ENCODE peak calls at places on chromosomes 11 and 22, in ten cellular contexts. One of them, this sample, is unnamed.

GRCh38 chr11:115226556-115226955 is 277.7 kb downstream of the CADM1 start:
- DNase-seq in Peyer's patch: no peak
- DNase-seq in tibial nerve: no peak
- DNase-seq in heart left ventricle: no peak
- DNase-seq in transverse colon: no peak
- DNase-seq in spleen: no peak
- DNase-seq in sigmoid colon: no peak
- DNase-seq in ovary: no peak
- DNase-seq in right lobe of liver: no peak
- DNase-seq in HCT116: no peak
- DNase-seq in this sample: no peak

GRCh38 chr11:45158210-45158644 is 11.8 kb downstream of the PRDM11 start:
- DNase-seq in sigmoid colon: peak; percentile 72
- DNase-seq in heart left ventricle: peak; percentile 73
- DNase-seq in right lobe of liver: no peak
- DNase-seq in HCT116: no peak
- DNase-seq in tibial nerve: no peak
- DNase-seq in Peyer's patch: no peak
- DNase-seq in transverse colon: peak; percentile 44
- DNase-seq in ovary: peak; percentile 78
- DNase-seq in spleen: peak; percentile 70
- DNase-seq in this sample: peak; percentile 58

GRCh38 chr11:21465203-21465602 is 727.7 kb upstream of the ANO5 start:
- DNase-seq in spleen: no peak
- DNase-seq in Peyer's patch: no peak
- DNase-seq in transverse colon: no peak
- DNase-seq in tibial nerve: no peak
- DNase-seq in sigmoid colon: no peak
- DNase-seq in ovary: no peak
- DNase-seq in HCT116: no peak
- DNase-seq in heart left ventricle: no peak
- DNase-seq in right lobe of liver: no peak
- DNase-seq in this sample: no peak

GRCh38 chr11:118653684-118654390 is 25.6 kb downstream of the TREH start:
- DNase-seq in heart left ventricle: no peak
- DNase-seq in ovary: no peak
- DNase-seq in spleen: peak; percentile 54
- DNase-seq in HCT116: no peak
- DNase-seq in right lobe of liver: no peak
- DNase-seq in Peyer's patch: no peak
- DNase-seq in transverse colon: no peak
- DNase-seq in sigmoid colon: no peak
- DNase-seq in tibial nerve: no peak
- DNase-seq in this sample: no peak

GRCh38 chr22:44665115-44665514 is 36.9 kb upstream of the PRR5 start:
- DNase-seq in Peyer's patch: no peak
- DNase-seq in ovary: no peak
- DNase-seq in transverse colon: peak; percentile 32
- DNase-seq in sigmoid colon: peak; percentile 80
- DNase-seq in HCT116: no peak
- DNase-seq in right lobe of liver: no peak
- DNase-seq in heart left ventricle: peak; percentile 74
- DNase-seq in spleen: no peak
- DNase-seq in tibial nerve: no peak
- DNase-seq in this sample: no peak

GRCh38 chr11:122852071-122852831 is 14.0 kb downstream of the CRTAM start:
- DNase-seq in sigmoid colon: no peak
- DNase-seq in heart left ventricle: no peak
- DNase-seq in Peyer's patch: no peak
- DNase-seq in ovary: no peak
- DNase-seq in HCT116: no peak
- DNase-seq in right lobe of liver: no peak
- DNase-seq in transverse colon: no peak
- DNase-seq in spleen: no peak
- DNase-seq in tibial nerve: no peak
- DNase-seq in this sample: no peak

GRCh38 chr11:291281-292210 is 2.6 kb downstream of the PGGHG start:
- DNase-seq in transverse colon: peak; percentile 8
- DNase-seq in sigmoid colon: peak; percentile 64
- DNase-seq in HCT116: no peak
- DNase-seq in heart left ventricle: peak; percentile 14
- DNase-seq in Peyer's patch: peak; percentile 47
- DNase-seq in right lobe of liver: peak; percentile 54
- DNase-seq in tibial nerve: no peak
- DNase-seq in ovary: peak; percentile 37
- DNase-seq in spleen: peak; percentile 76
- DNase-seq in this sample: no peak

GRCh38 chr11:82986491-82986890 is 85.0 kb downstream of the DDIAS start:
- DNase-seq in spleen: no peak
- DNase-seq in right lobe of liver: no peak
- DNase-seq in Peyer's patch: no peak
- DNase-seq in HCT116: no peak
- DNase-seq in ovary: no peak
- DNase-seq in tibial nerve: no peak
- DNase-seq in transverse colon: no peak
- DNase-seq in sigmoid colon: no peak
- DNase-seq in heart left ventricle: no peak
- DNase-seq in this sample: no peak

GRCh38 chr11:63942803-63943202 is 4.0 kb downstream of the NAA40 start:
- DNase-seq in sigmoid colon: no peak
- DNase-seq in heart left ventricle: no peak
- DNase-seq in HCT116: no peak
- DNase-seq in spleen: no peak
- DNase-seq in right lobe of liver: no peak
- DNase-seq in ovary: no peak
- DNase-seq in tibial nerve: no peak
- DNase-seq in transverse colon: no peak
- DNase-seq in Peyer's patch: peak; percentile 68
- DNase-seq in this sample: no peak

GRCh38 chr11:106642331-106642730 is 375.9 kb downstream of the GUCY1A2 start:
- DNase-seq in right lobe of liver: no peak
- DNase-seq in transverse colon: no peak
- DNase-seq in Peyer's patch: no peak
- DNase-seq in spleen: no peak
- DNase-seq in sigmoid colon: no peak
- DNase-seq in heart left ventricle: no peak
- DNase-seq in tibial nerve: no peak
- DNase-seq in ovary: no peak
- DNase-seq in HCT116: no peak
- DNase-seq in this sample: no peak

GRCh38 chr11:2776351-2777061 is 76.7 kb upstream of the KCNQ1OT1 start:
- DNase-seq in heart left ventricle: peak; percentile 20
- DNase-seq in Peyer's patch: peak; percentile 42
- DNase-seq in sigmoid colon: peak; percentile 53
- DNase-seq in transverse colon: no peak
- DNase-seq in right lobe of liver: peak; percentile 49
- DNase-seq in ovary: peak; percentile 38
- DNase-seq in HCT116: no peak
- DNase-seq in spleen: peak; percentile 61
- DNase-seq in tibial nerve: peak; percentile 10
- DNase-seq in this sample: peak; percentile 16

GRCh38 chr11:2779499-2779980 is 79.7 kb upstream of the KCNQ1OT1 start:
- DNase-seq in HCT116: no peak
- DNase-seq in heart left ventricle: no peak
- DNase-seq in ovary: peak; percentile 50
- DNase-seq in right lobe of liver: no peak
- DNase-seq in sigmoid colon: no peak
- DNase-seq in transverse colon: no peak
- DNase-seq in spleen: no peak
- DNase-seq in Peyer's patch: no peak
- DNase-seq in tibial nerve: no peak
- DNase-seq in this sample: no peak

GRCh38 chr11:2777396-2777795 is 77.6 kb upstream of the KCNQ1OT1 start:
- DNase-seq in spleen: no peak
- DNase-seq in Peyer's patch: peak; percentile 36
- DNase-seq in HCT116: no peak
- DNase-seq in heart left ventricle: peak; percentile 21
- DNase-seq in sigmoid colon: peak; percentile 47
- DNase-seq in tibial nerve: peak; percentile 6
- DNase-seq in right lobe of liver: peak; percentile 28
- DNase-seq in ovary: peak; percentile 26
- DNase-seq in transverse colon: no peak
- DNase-seq in this sample: no peak

GRCh38 chr11:2778630-2779498 is 79.1 kb upstream of the KCNQ1OT1 start:
- DNase-seq in right lobe of liver: peak; percentile 86
- DNase-seq in HCT116: no peak
- DNase-seq in Peyer's patch: peak; percentile 88
- DNase-seq in spleen: peak; percentile 86
- DNase-seq in heart left ventricle: peak; percentile 88
- DNase-seq in sigmoid colon: peak; percentile 93
- DNase-seq in transverse colon: peak; percentile 86
- DNase-seq in tibial nerve: peak; percentile 45
- DNase-seq in ovary: peak; percentile 89
- DNase-seq in this sample: peak; percentile 77

GRCh38 chr11:2777871-2778629 is 78.3 kb upstream of the KCNQ1OT1 start:
- DNase-seq in Peyer's patch: peak; percentile 46
- DNase-seq in ovary: peak; percentile 58
- DNase-seq in spleen: peak; percentile 70
- DNase-seq in HCT116: no peak
- DNase-seq in sigmoid colon: peak; percentile 69
- DNase-seq in tibial nerve: peak; percentile 12
- DNase-seq in heart left ventricle: peak; percentile 31
- DNase-seq in transverse colon: no peak
- DNase-seq in right lobe of liver: peak; percentile 46
- DNase-seq in this sample: peak; percentile 29
- H3K27me3 ChIP-seq in Peyer's patch: no peaks in the 10 kb centered on the region
- H3K27me3 ChIP-seq in ovary: no peaks in the 10 kb centered on the region
- H3K27me3 ChIP-seq in spleen: no peaks in the 10 kb centered on the region
- H3K27me3 ChIP-seq in HCT116: no peaks in the 10 kb centered on the region
- H3K27me3 ChIP-seq in sigmoid colon: no peaks in the 10 kb centered on the region
- H3K27me3 ChIP-seq in tibial nerve: no peaks in the 10 kb centered on the region
- H3K27me3 ChIP-seq in heart left ventricle: no peaks in the 10 kb centered on the region
- H3K27me3 ChIP-seq in transverse colon: no peaks in the 10 kb centered on the region
- H3K27me3 ChIP-seq in right lobe of liver: no peaks in the 10 kb centered on the region
- H3K27me3 ChIP-seq in this sample: no peaks in the 10 kb centered on the region

GRCh38 chr22:38927033-38927789 is 30.2 kb upstream of the APOBEC3A start:
- DNase-seq in right lobe of liver: peak; percentile 75
- DNase-seq in heart left ventricle: peak; percentile 81
- DNase-seq in ovary: peak; percentile 76
- DNase-seq in spleen: peak; percentile 91
- DNase-seq in Peyer's patch: peak; percentile 85
- DNase-seq in tibial nerve: peak; percentile 49
- DNase-seq in transverse colon: peak; percentile 88
- DNase-seq in HCT116: peak; percentile 74
- DNase-seq in sigmoid colon: peak; percentile 89
- DNase-seq in this sample: peak; percentile 65

GRCh38 chr22:38923463-38924196 is 33.8 kb upstream of the APOBEC3A start:
- DNase-seq in sigmoid colon: peak; percentile 93
- DNase-seq in tibial nerve: peak; percentile 65
- DNase-seq in HCT116: peak; percentile 91
- DNase-seq in right lobe of liver: no peak
- DNase-seq in Peyer's patch: peak; percentile 73
- DNase-seq in heart left ventricle: peak; percentile 89
- DNase-seq in spleen: no peak
- DNase-seq in transverse colon: peak; percentile 77
- DNase-seq in ovary: peak; percentile 83
- DNase-seq in this sample: peak; percentile 78

GRCh38 chr22:38921801-38922200 is 35.6 kb upstream of the APOBEC3A start:
- DNase-seq in HCT116: no peak
- DNase-seq in right lobe of liver: no peak
- DNase-seq in transverse colon: no peak
- DNase-seq in spleen: no peak
- DNase-seq in heart left ventricle: no peak
- DNase-seq in sigmoid colon: no peak
- DNase-seq in Peyer's patch: no peak
- DNase-seq in tibial nerve: no peak
- DNase-seq in ovary: no peak
- DNase-seq in this sample: no peak

GRCh38 chr22:38925571-38926041 is 31.8 kb upstream of the APOBEC3A start:
- DNase-seq in tibial nerve: no peak
- DNase-seq in spleen: no peak
- DNase-seq in transverse colon: no peak
- DNase-seq in HCT116: no peak
- DNase-seq in right lobe of liver: no peak
- DNase-seq in Peyer's patch: no peak
- DNase-seq in ovary: no peak
- DNase-seq in heart left ventricle: no peak
- DNase-seq in sigmoid colon: no peak
- DNase-seq in this sample: no peak

GRCh38 chr22:38924197-38924952 is 33.0 kb upstream of the APOBEC3A start:
- DNase-seq in sigmoid colon: peak; percentile 89
- DNase-seq in heart left ventricle: peak; percentile 80
- DNase-seq in tibial nerve: peak; percentile 68
- DNase-seq in transverse colon: peak; percentile 88
- DNase-seq in Peyer's patch: peak; percentile 88
- DNase-seq in spleen: no peak
- DNase-seq in HCT116: peak; percentile 80
- DNase-seq in ovary: peak; percentile 87
- DNase-seq in right lobe of liver: no peak
- DNase-seq in this sample: peak; percentile 77
- TF ChIP-seq POLR2A in sigmoid colon: no peak
- TF ChIP-seq POLR2A in heart left ventricle: no peak
- TF ChIP-seq POLR2A in tibial nerve: no peak
- TF ChIP-seq POLR2A in transverse colon: peak; percentile 33
- TF ChIP-seq POLR2A in Peyer's patch: peak; percentile 31
- TF ChIP-seq POLR2A in spleen: no peak
- TF ChIP-seq POLR2A in HCT116: no peak
- TF ChIP-seq POLR2A in ovary: no peak
- TF ChIP-seq POLR2A in right lobe of liver: no peak
- TF ChIP-seq POLR2A in this sample: no peak

GRCh38 chr22:23067691-23068090 is 2.6 kb upstream of the GNAZ start:
- DNase-seq in tibial nerve: no peak
- DNase-seq in right lobe of liver: no peak
- DNase-seq in HCT116: no peak
- DNase-seq in ovary: no peak
- DNase-seq in sigmoid colon: no peak
- DNase-seq in spleen: peak; percentile 20
- DNase-seq in heart left ventricle: no peak
- DNase-seq in transverse colon: no peak
- DNase-seq in Peyer's patch: no peak
- DNase-seq in this sample: no peak
- H3K27me3 ChIP-seq in tibial nerve: no peaks in the 10 kb centered on the region
- H3K27me3 ChIP-seq in right lobe of liver: no peaks in the 10 kb centered on the region
- H3K27me3 ChIP-seq in HCT116: no peaks in the 10 kb centered on the region
- H3K27me3 ChIP-seq in ovary: no peaks in the 10 kb centered on the region
- H3K27me3 ChIP-seq in sigmoid colon: no peaks in the 10 kb centered on the region
- H3K27me3 ChIP-seq in spleen: peaks cover 4% of the 10 kb centered on the region
- H3K27me3 ChIP-seq in heart left ventricle: no peaks in the 10 kb centered on the region
- H3K27me3 ChIP-seq in transverse colon: peaks cover 21% of the 10 kb centered on the region
- H3K27me3 ChIP-seq in Peyer's patch: no peaks in the 10 kb centered on the region
- H3K27me3 ChIP-seq in this sample: no peaks in the 10 kb centered on the region

DNA sequence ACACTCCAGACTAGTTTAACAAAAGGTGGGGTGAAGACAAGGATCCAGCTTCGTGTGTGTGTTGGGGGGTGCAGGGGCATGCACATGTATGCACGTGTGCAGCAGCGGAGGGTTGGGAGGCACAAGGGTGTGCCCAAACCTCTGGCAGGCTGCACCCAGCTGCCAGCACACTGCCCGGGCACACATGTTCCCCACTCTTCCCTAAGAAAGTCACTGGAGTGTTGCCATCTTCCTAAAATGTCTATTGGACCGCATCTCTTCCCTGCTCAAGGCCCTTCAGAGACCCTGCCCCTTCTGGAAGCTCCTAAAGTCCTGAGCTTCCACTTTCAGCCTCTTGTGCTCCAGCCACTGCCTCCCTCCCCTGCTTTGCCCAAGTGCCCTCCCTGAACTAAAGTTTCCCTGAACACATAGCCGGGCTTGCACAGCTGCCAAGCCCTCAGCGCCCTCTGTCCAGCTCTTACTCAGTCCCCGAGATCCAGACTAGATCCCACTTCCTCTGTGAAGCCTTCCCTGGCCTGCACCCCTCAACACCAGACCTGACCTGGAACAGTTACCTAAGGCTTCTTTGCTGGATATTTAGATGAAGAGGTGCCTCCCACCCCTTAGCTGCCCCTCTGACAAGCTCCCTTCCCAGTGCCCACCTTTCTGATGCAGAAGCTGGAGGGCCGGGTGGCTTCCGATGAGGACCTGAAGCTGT is 6.0 kb downstream of the CFL1 start:
- DNase-seq in HCT116: no peak
- DNase-seq in heart left ventricle: no peak
- DNase-seq in transverse colon: no peak
- DNase-seq in Peyer's patch: no peak
- DNase-seq in tibial nerve: no peak
- DNase-seq in sigmoid colon: peak; percentile 50
- DNase-seq in ovary: peak; percentile 36
- DNase-seq in right lobe of liver: no peak
- DNase-seq in spleen: no peak
- DNase-seq in this sample: no peak
- TF ChIP-seq POLR2A in HCT116: no peak
- TF ChIP-seq POLR2A in heart left ventricle: no peak
- TF ChIP-seq POLR2A in transverse colon: no peak
- TF ChIP-seq POLR2A in Peyer's patch: no peak
- TF ChIP-seq POLR2A in tibial nerve: no peak
- TF ChIP-seq POLR2A in sigmoid colon: no peak
- TF ChIP-seq POLR2A in ovary: no peak
- TF ChIP-seq POLR2A in right lobe of liver: no peak
- TF ChIP-seq POLR2A in spleen: no peak
- TF ChIP-seq POLR2A in this sample: no peak